ENCODE peak calls at places on chromosome 20, in five cellular contexts. Y, I, P, G and V are unnamed samples.

GRCh38 chr20:55881204-55881603 is 124.1 kb downstream of the CBLN4 start:
- ATAC-seq in Y (peak; percentile 74), P (no peak), I (no peak), G (no peak), V (no peak)

GRCh38 chr20:32333181-32333987 is 24.7 kb upstream of the ASXL1 start:
- ATAC-seq in I (no peak), P (no peak), Y (no peak), G (no peak), V (peak; percentile 76)

GRCh38 chr20:38217791-38218565 is 42.6 kb downstream of the KIAA1755 start:
- ATAC-seq in Y (no peak), G (peak; percentile 36), P (peak; percentile 49), I (peak; percentile 56), V (no peak)

GRCh38 chr20:48186915-48187314 is 401.6 kb upstream of the SULF2 start:
- ATAC-seq in P (peak; percentile 63), Y (no peak), G (peak; percentile 47), I (peak; percentile 22), V (no peak)

GRCh38 chr20:32925481-32926196 is 66.9 kb downstream of the EFCAB8 start:
- ATAC-seq in G (no peak), P (no peak), I (no peak), Y (no peak), V (no peak)

GRCh38 chr20:44419131-44419844 is 56.4 kb upstream of the TTPAL start:
- ATAC-seq in Y (peak; percentile 80), I (no peak), G (no peak), P (no peak), V (no peak)

GRCh38 chr20:11101243-11101642 is 427.4 kb upstream of the JAG1 start:
- ATAC-seq in P (no peak), Y (no peak), G (peak; percentile 87), I (peak; percentile 31), V (no peak)

GRCh38 chr20:46228671-46229070 is 79.6 kb downstream of the CDH22 start:
- ATAC-seq in G (no peak), P (no peak), Y (no peak), I (no peak), V (no peak)

GRCh38 chr20:38617830-38618196 is 16.2 kb downstream of the ARHGAP40 start:
- ATAC-seq in Y (no peak), I (no peak), P (no peak), G (no peak), V (peak; percentile 40)

GRCh38 chr20:22374678-22375590 is 209.4 kb downstream of the FOXA2 start:
- ATAC-seq in G (no peak), I (no peak), Y (no peak), P (no peak), V (no peak)

GRCh38 chr20:1330075-1330830 is 1.3 kb upstream of the SDCBP2 start:
- ATAC-seq in P (peak; percentile 68), G (peak; percentile 7), Y (peak; percentile 18), I (peak; percentile 80), V (peak; percentile 83)

GRCh38 chr20:8250539-8251200 is 118.6 kb downstream of the PLCB1 start:
- ATAC-seq in G (no peak), I (no peak), P (no peak), Y (peak; percentile 79), V (no peak)

GRCh38 chr20:62186096-62186426 is 3.2 kb downstream of the MTG2 start:
- ATAC-seq in Y (no peak), G (no peak), I (no peak), P (no peak), V (no peak)

GRCh38 chr20:35541783-35542662 is at the start of gene ERGIC3:
- ATAC-seq in G (peak; percentile 99), P (peak; percentile 100), I (peak; percentile 100), Y (peak; percentile 100), V (peak; percentile 99)

GRCh38 chr20:36872857-36873256 is 3.1 kb upstream of the TLDC2 start:
- ATAC-seq in I (peak; percentile 21), P (peak; percentile 50), G (no peak), Y (no peak), V (peak; percentile 29)

GRCh38 chr20:59495894-59496510 is 108.3 kb upstream of the PHACTR3 start:
- ATAC-seq in P (peak; percentile 73), G (peak; percentile 93), Y (peak; percentile 80), I (peak; percentile 64), V (peak; percentile 70)

GRCh38 chr20:49320460-49320859 is 42.6 kb upstream of the ZNFX1 start:
- ATAC-seq in P (no peak), I (no peak), G (peak; percentile 11), Y (no peak), V (no peak)

GRCh38 chr20:19968488-19969073 is 48.6 kb upstream of the NAA20 start:
- ATAC-seq in G (no peak), P (no peak), I (no peak), Y (no peak), V (no peak)

GRCh38 chr20:32554965-32555289 is 30.2 kb downstream of the NOL4L start:
- ATAC-seq in G (no peak), Y (no peak), P (no peak), I (no peak), V (no peak)

GRCh38 chr20:25259788-25260254 is 11.9 kb downstream of the PYGB start:
- ATAC-seq in I (no peak), G (no peak), P (no peak), Y (no peak), V (no peak)

GRCh38 chr20:60057866-60058807 is 99.9 kb downstream of the CDH26 start:
- ATAC-seq in P (peak; percentile 57), G (peak; percentile 64), I (peak; percentile 53), Y (peak; percentile 45), V (peak; percentile 44)

GRCh38 chr20:48301189-48301588 is 515.9 kb upstream of the SULF2 start:
- ATAC-seq in Y (no peak), G (no peak), I (no peak), P (no peak), V (no peak)

GRCh38 chr20:25512709-25513108 is 72.6 kb downstream of the NINL start:
- ATAC-seq in Y (no peak), I (no peak), P (no peak), G (no peak), V (no peak)

GRCh38 chr20:17758010-17758409 is 58.2 kb downstream of the BANF2 start:
- ATAC-seq in I (no peak), Y (no peak), P (no peak), G (no peak), V (no peak)

GRCh38 chr20:51329845-51330244 is 212.7 kb downstream of the NFATC2 start:
- ATAC-seq in P (no peak), G (no peak), I (no peak), Y (no peak), V (no peak)

GRCh38 chr20:39893013-39893685 is 795.9 kb downstream of the MAFB start:
- ATAC-seq in I (peak; percentile 41), P (peak; percentile 78), G (peak; percentile 30), Y (peak; percentile 48), V (no peak)

GRCh38 chr20:37198962-37199660 is 19.8 kb upstream of the MROH8 start:
- ATAC-seq in Y (peak; percentile 24), I (no peak), P (no peak), G (no peak), V (no peak)

GRCh38 chr20:10419550-10420133 is 14.4 kb downstream of the MKKS start:
- ATAC-seq in I (no peak), G (no peak), P (no peak), Y (no peak), V (no peak)

GRCh38 chr20:1817577-1818211 is 77.5 kb upstream of the SIRPA start:
- ATAC-seq in Y (no peak), G (no peak), I (no peak), P (no peak), V (no peak)

GRCh38 chr20:12941025-12941424 is 67.7 kb upstream of the SPTLC3 start:
- ATAC-seq in Y (no peak), P (no peak), I (no peak), G (no peak), V (no peak)

GRCh38 chr20:63830821-63831593 is at the start of gene ZBTB46:
- ATAC-seq in G (peak; percentile 50), I (peak; percentile 44), P (peak; percentile 33), Y (peak; percentile 62), V (peak; percentile 72)

GRCh38 chr20:53092772-53093171 is 120.6 kb downstream of the TSHZ2 start:
- ATAC-seq in G (no peak), Y (peak; percentile 40), I (no peak), P (no peak), V (no peak)

GRCh38 chr20:1926237-1926636 is 31.0 kb downstream of the SIRPA start:
- ATAC-seq in G (no peak), I (peak; percentile 42), Y (no peak), P (peak; percentile 51), V (no peak)

GRCh38 chr20:39109933-39110818 is 148.0 kb downstream of the DHX35 start:
- ATAC-seq in Y (no peak), I (no peak), P (no peak), G (no peak), V (no peak)